ENCODE peak calls at places on chromosome 16, in six cellular contexts. P is effector memory CD4-positive, alpha-beta T cell; C is EH; M is natural killer cell; I is NCI-H1092; F is spleen. V is an unnamed sample.

GRCh38 chr16:57630402-57630787 is 2.0 kb downstream of the ADGRG1 start:
- DNase-seq in P (no peak), C (no peak), M (no peak), I (no peak), F (no peak), V (no peak)

GRCh38 chr16:27204232-27204915 is 1.0 kb downstream of the KDM8 start:
- DNase-seq in P (no peak), C (no peak), M (no peak), I (peak), F (peak), V (no peak)

GRCh38 chr16:23394141-23394540 is 58.8 kb downstream of the COG7 start:
- DNase-seq in P (no peak), C (no peak), M (no peak), I (no peak), F (no peak), V (no peak)

GRCh38 chr16:82991941-82992675 is 365.3 kb downstream of the CDH13 start:
- DNase-seq in P (no peak), C (peak), M (no peak), I (no peak), F (no peak), V (no peak)

GRCh38 chr16:88790312-88791150 is 5.5 kb upstream of the PIEZO1 start:
- DNase-seq in P (peak), C (peak), M (no peak), I (no peak), F (peak), V (peak)

GRCh38 chr16:52861614-52862022 is 191.1 kb downstream of the CHD9NB start:
- DNase-seq in P (no peak), C (no peak), M (no peak), I (peak), F (no peak), V (no peak)

GRCh38 chr16:1168837-1169236 is 15.9 kb downstream of the CACNA1H start:
- DNase-seq in P (no peak), C (no peak), M (no peak), I (no peak), F (no peak), V (no peak)

GRCh38 chr16:79645701-79646100 is 45.2 kb upstream of the MAF start:
- DNase-seq in P (no peak), C (no peak), M (no peak), I (no peak), F (no peak), V (no peak)

GRCh38 chr16:67346328-67346727 is 19.7 kb downstream of the LRRC36 start:
- DNase-seq in P (no peak), C (no peak), M (no peak), I (no peak), F (no peak), V (no peak)

GRCh38 chr16:15777533-15778203 is 79.2 kb downstream of the MYH11 start:
- DNase-seq in P (no peak), C (peak), M (no peak), I (peak), F (peak), V (peak)

GRCh38 chr16:12089492-12090161 is 113.1 kb downstream of the SNX29 start:
- DNase-seq in P (no peak), C (peak), M (no peak), I (no peak), F (peak), V (no peak)

GRCh38 chr16:80924372-80924978 is 82.2 kb downstream of the CMC2 start:
- DNase-seq in P (no peak), C (peak), M (no peak), I (no peak), F (no peak), V (peak)

GRCh38 chr16:88508868-88509748 is 56.0 kb downstream of the ZFPM1 start:
- DNase-seq in P (no peak), C (no peak), M (no peak), I (no peak), F (no peak), V (no peak)

GRCh38 chr16:78640886-78641285 is 541.4 kb downstream of the WWOX start:
- DNase-seq in P (no peak), C (no peak), M (no peak), I (no peak), F (no peak), V (no peak)

GRCh38 chr16:28092721-28093382 is 29.3 kb upstream of the GSG1L start:
- DNase-seq in P (no peak), C (peak), M (no peak), I (no peak), F (peak), V (no peak)

GRCh38 chr16:51624083-51624775 is 473.2 kb upstream of the SALL1 start:
- DNase-seq in P (no peak), C (peak), M (no peak), I (no peak), F (no peak), V (peak)

GRCh38 chr16:86608301-86608747 is 30.0 kb downstream of the FOXL1 start:
- DNase-seq in P (no peak), C (peak), M (no peak), I (no peak), F (no peak), V (peak)

GRCh38 chr16:49559242-49559641 is 185.6 kb downstream of the C16orf78 start:
- DNase-seq in P (no peak), C (no peak), M (no peak), I (no peak), F (no peak), V (no peak)

GRCh38 chr16:50984688-50985087 is 166.4 kb downstream of the SALL1 start:
- DNase-seq in P (no peak), C (no peak), M (no peak), I (no peak), F (no peak), V (no peak)

GRCh38 chr16:67979955-67980678 is at the start of gene DPEP3:
- DNase-seq in P (no peak), C (no peak), M (no peak), I (no peak), F (no peak), V (no peak)

GRCh38 chr16:85420501-85421337 is 192.4 kb upstream of the GSE1 start:
- DNase-seq in P (peak), C (peak), M (peak), I (no peak), F (peak), V (peak)

GRCh38 chr16:66366433-66367299 is at the start of gene CDH5:
- DNase-seq in P (no peak), C (no peak), M (no peak), I (no peak), F (peak), V (no peak)

GRCh38 chr16:2904100-2904921 is 7.4 kb upstream of the FLYWCH1 start:
- DNase-seq in P (peak), C (peak), M (peak), I (peak), F (peak), V (peak)

GRCh38 chr16:46852130-46852529 is 21.1 kb upstream of the C16orf87 start:
- DNase-seq in P (no peak), C (no peak), M (no peak), I (no peak), F (no peak), V (no peak)

GRCh38 chr16:61014869-61015268 is 1021.4 kb downstream of the CDH8 start:
- DNase-seq in P (no peak), C (no peak), M (no peak), I (no peak), F (no peak), V (no peak)

GRCh38 chr16:75197522-75198134 is 9.3 kb downstream of the CTRB2 start:
- DNase-seq in P (no peak), C (no peak), M (no peak), I (no peak), F (peak), V (no peak)

GRCh38 chr16:84574191-84574590 is 43.7 kb downstream of the COTL1 start:
- DNase-seq in P (no peak), C (no peak), M (no peak), I (no peak), F (no peak), V (no peak)

GRCh38 chr16:31224092-31224955 is 7.4 kb upstream of the PYDC1 start:
- DNase-seq in P (no peak), C (no peak), M (no peak), I (no peak), F (peak), V (no peak)

GRCh38 chr16:11359370-11359769 is 14.1 kb downstream of the RMI2 start:
- DNase-seq in P (no peak), C (peak), M (no peak), I (no peak), F (peak), V (peak)

GRCh38 chr16:25155553-25156460 is 44.3 kb downstream of the LCMT1 start:
- DNase-seq in P (no peak), C (no peak), M (no peak), I (no peak), F (no peak), V (no peak)

GRCh38 chr16:10923650-10924214 is 18.5 kb downstream of the DEXI start:
- DNase-seq in P (no peak), C (no peak), M (no peak), I (no peak), F (peak), V (no peak)

GRCh38 chr16:1363501-1364041 is 11.8 kb downstream of the GNPTG start:
- DNase-seq in P (peak), C (peak), M (peak), I (no peak), F (peak), V (peak)

GRCh38 chr16:68005786-68006286 is 6.6 kb upstream of the DPEP2 start:
- DNase-seq in P (no peak), C (no peak), M (peak), I (no peak), F (peak), V (peak)

GRCh38 chr16:66427036-66427446 is at the start of gene BEAN1:
- DNase-seq in P (no peak), C (peak), M (no peak), I (no peak), F (no peak), V (peak)

GRCh38 chr16:71669926-71670536 is 44.0 kb downstream of the MARVELD3 start:
- DNase-seq in P (no peak), C (peak), M (no peak), I (no peak), F (no peak), V (no peak)

GRCh38 chr16:68089067-68089466 is 3.9 kb downstream of the NFATC3 start:
- DNase-seq in P (no peak), C (no peak), M (no peak), I (no peak), F (no peak), V (no peak)

GRCh38 chr16:54477766-54478165 is 191.2 kb upstream of the IRX3 start:
- DNase-seq in P (no peak), C (no peak), M (no peak), I (no peak), F (no peak), V (no peak)

V was measured in adipocyte.